ENCODE peak calls at places on chromosomes 11 and 22, in ten cellular contexts. O is brain microvascular endothelial cell; Z is fibroblast of mammary gland; K is esophagus squamous epithelium; I is fibroblast of the aortic adventitia; G is heart right ventricle; W is CD8-positive, alpha-beta T cell; J is skeletal muscle cell; R is right lobe of liver; Q is cardiac muscle cell. X is an unnamed sample.

GRCh38 chr11:15776387-15776786 is 580.0 kb downstream of the SOX6 start:
- DNase-seq in O (no peak), Z (no peak), K (no peak), I (no peak), G (no peak), W (no peak), J (no peak), R (no peak), Q (no peak), X (no peak)

GRCh38 chr11:115765803-115766239 is 261.6 kb upstream of the CADM1 start:
- DNase-seq in O (no peak), Z (no peak), K (no peak), I (no peak), G (no peak), W (no peak), J (no peak), R (no peak), Q (peak), X (peak)

GRCh38 chr11:69593851-69594250 is 47.1 kb upstream of the CCND1 start:
- DNase-seq in O (no peak), Z (no peak), K (no peak), I (no peak), G (no peak), W (no peak), J (no peak), R (no peak), Q (no peak), X (no peak)

GRCh38 chr11:115164774-115165173 is 339.4 kb downstream of the CADM1 start:
- DNase-seq in O (no peak), Z (no peak), K (no peak), I (no peak), G (no peak), W (no peak), J (no peak), R (no peak), Q (no peak), X (no peak)

GRCh38 chr11:62399868-62400245 is 19.0 kb upstream of the SCGB1A1 start:
- DNase-seq in O (no peak), Z (no peak), K (no peak), I (no peak), G (peak), W (no peak), J (no peak), R (no peak), Q (no peak), X (no peak)

GRCh38 chr22:26648761-26649363 is 8.5 kb upstream of the MIAT start:
- DNase-seq in O (no peak), Z (no peak), K (no peak), I (no peak), G (no peak), W (no peak), J (no peak), R (no peak), Q (peak), X (peak)

GRCh38 chr11:120400564-120401364 is 64.6 kb downstream of the ARHGEF12 start:
- DNase-seq in O (peak), Z (peak), K (no peak), I (peak), G (peak), W (no peak), J (peak), R (peak), Q (peak), X (peak)

GRCh38 chr22:23012081-23012622 is 58.2 kb upstream of the GNAZ start:
- DNase-seq in O (no peak), Z (no peak), K (no peak), I (no peak), G (no peak), W (no peak), J (no peak), R (no peak), Q (no peak), X (no peak)

GRCh38 chr11:36381005-36381350 is 84.9 kb downstream of the PRR5L start:
- DNase-seq in O (no peak), Z (no peak), K (no peak), I (no peak), G (no peak), W (no peak), J (no peak), R (no peak), Q (no peak), X (no peak)

GRCh38 chr11:72203163-72203562 is 11.2 kb downstream of the FOLR1 start:
- DNase-seq in O (no peak), Z (no peak), K (no peak), I (no peak), G (no peak), W (no peak), J (no peak), R (no peak), Q (no peak), X (no peak)

GRCh38 chr11:27795955-27796861 is 96.0 kb upstream of the BDNF start:
- DNase-seq in O (no peak), Z (no peak), K (no peak), I (no peak), G (peak), W (no peak), J (no peak), R (no peak), Q (no peak), X (no peak)

GRCh38 chr22:39253427-39254070 is 8.8 kb upstream of the PDGFB start:
- DNase-seq in O (peak), Z (peak), K (no peak), I (peak), G (peak), W (peak), J (peak), R (no peak), Q (peak), X (peak)

GRCh38 chr11:67213251-67213650 is 53.0 kb upstream of the GRK2 start:
- DNase-seq in O (no peak), Z (no peak), K (no peak), I (no peak), G (no peak), W (no peak), J (no peak), R (no peak), Q (no peak), X (no peak)

GRCh38 chr22:29269230-29269604 is 1.1 kb downstream of the EWSR1 start:
- DNase-seq in O (no peak), Z (no peak), K (no peak), I (peak), G (no peak), W (no peak), J (no peak), R (no peak), Q (peak), X (peak)

GRCh38 chr11:114953039-114953438 is 274.7 kb downstream of the NXPE2 start:
- DNase-seq in O (no peak), Z (no peak), K (no peak), I (no peak), G (no peak), W (no peak), J (no peak), R (no peak), Q (no peak), X (no peak)

GRCh38 chr11:36475192-36475591 is 34.9 kb downstream of the TRAF6 start:
- DNase-seq in O (no peak), Z (no peak), K (no peak), I (peak), G (no peak), W (no peak), J (no peak), R (no peak), Q (no peak), X (peak)

GRCh38 chr11:33898957-33899356 is 7.1 kb upstream of the LMO2 start:
- DNase-seq in O (no peak), Z (no peak), K (no peak), I (peak), G (no peak), W (no peak), J (no peak), R (no peak), Q (no peak), X (no peak)

GRCh38 chr11:121291896-121292502 is 572 bp upstream of the SC5D start:
- DNase-seq in O (no peak), Z (no peak), K (no peak), I (peak), G (no peak), W (no peak), J (no peak), R (no peak), Q (peak), X (no peak)

GRCh38 chr22:39621826-39622225 is 51.3 kb downstream of the CACNA1I start:
- DNase-seq in O (no peak), Z (no peak), K (no peak), I (no peak), G (no peak), W (no peak), J (no peak), R (no peak), Q (no peak), X (no peak)

GRCh38 chr11:123745764-123746451 is 4.4 kb upstream of the ZNF202 start:
- DNase-seq in O (no peak), Z (no peak), K (no peak), I (no peak), G (no peak), W (no peak), J (no peak), R (no peak), Q (no peak), X (no peak)

GRCh38 chr11:104705475-104706195 is 192.6 kb downstream of the CASP12 start:
- DNase-seq in O (peak), Z (no peak), K (peak), I (no peak), G (peak), W (peak), J (no peak), R (peak), Q (peak), X (peak)

GRCh38 chr22:37012262-37012904 is 6.9 kb downstream of the TST start:
- DNase-seq in O (no peak), Z (no peak), K (no peak), I (no peak), G (peak), W (no peak), J (no peak), R (peak), Q (no peak), X (no peak)

GRCh38 chr11:272931-273198 is 5.3 kb upstream of the NLRP6 start:
- DNase-seq in O (no peak), Z (no peak), K (no peak), I (no peak), G (no peak), W (no peak), J (no peak), R (no peak), Q (no peak), X (no peak)

GRCh38 chr11:32122200-32122599 is 31.3 kb downstream of the RCN1 start:
- DNase-seq in O (no peak), Z (no peak), K (no peak), I (no peak), G (no peak), W (no peak), J (no peak), R (no peak), Q (no peak), X (no peak)
- H3K4me3 ChIP-seq in O (no peak), Z (no peak), K (no peak), I (no peak), G (no peak), W (no peak), J (no peak), R (no peak), Q (no peak), X (no peak)

GRCh38 chr22:40782521-40782920 is 36.6 kb downstream of the SLC25A17 start:
- DNase-seq in O (no peak), Z (no peak), K (no peak), I (no peak), G (no peak), W (no peak), J (no peak), R (no peak), Q (no peak), X (peak)
- H3K4me3 ChIP-seq in O (no peak), Z (no peak), K (no peak), I (no peak), G (no peak), W (no peak), J (no peak), R (no peak), Q (no peak), X (peak)

GRCh38 chr11:124895471-124895971 is 2.1 kb downstream of the ROBO4 start:
- DNase-seq in O (no peak), Z (no peak), K (no peak), I (no peak), G (no peak), W (no peak), J (no peak), R (no peak), Q (no peak), X (no peak)
- H3K4me3 ChIP-seq in O (no peak), Z (no peak), K (no peak), I (no peak), G (peak), W (no peak), J (no peak), R (peak), Q (no peak), X (no peak)

GRCh38 chr11:108167624-108168023 is 46.3 kb downstream of the ACAT1 start:
- DNase-seq in O (no peak), Z (no peak), K (no peak), I (no peak), G (no peak), W (no peak), J (no peak), R (no peak), Q (no peak), X (no peak)

GRCh38 chr11:108170191-108170590 is 48.8 kb downstream of the ACAT1 start:
- DNase-seq in O (no peak), Z (no peak), K (no peak), I (no peak), G (no peak), W (no peak), J (no peak), R (no peak), Q (no peak), X (no peak)
- H3K4me3 ChIP-seq in O (no peak), Z (no peak), K (no peak), I (no peak), G (peak), W (no peak), J (no peak), R (no peak), Q (no peak), X (no peak)

DNA sequence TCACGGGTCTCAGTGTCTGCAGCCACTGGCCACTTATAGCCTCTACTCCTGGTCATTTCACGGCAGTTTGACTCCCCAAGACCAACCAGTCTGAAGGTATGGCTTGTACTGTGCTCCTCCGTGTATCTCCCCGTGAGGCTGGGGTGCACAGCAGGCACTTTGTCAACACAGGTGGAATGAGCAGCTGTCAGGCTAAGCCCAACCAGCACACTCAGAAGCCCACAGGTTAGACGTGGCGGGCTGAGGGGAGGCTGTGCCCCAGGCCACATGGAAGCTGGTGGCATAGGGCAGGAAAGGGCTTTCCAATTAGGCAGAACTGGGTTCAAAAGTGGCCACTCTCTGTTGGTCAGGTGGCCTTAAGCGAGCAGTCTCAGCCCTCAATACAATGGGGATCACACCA is 7.0 kb downstream of the TP53I11 start:
- DNase-seq in O (no peak), Z (no peak), K (no peak), I (no peak), G (no peak), W (no peak), J (no peak), R (no peak), Q (no peak), X (no peak)
- H3K4me3 ChIP-seq in O (no peak), Z (no peak), K (no peak), I (no peak), G (no peak), W (no peak), J (no peak), R (no peak), Q (no peak), X (no peak)

DNA sequence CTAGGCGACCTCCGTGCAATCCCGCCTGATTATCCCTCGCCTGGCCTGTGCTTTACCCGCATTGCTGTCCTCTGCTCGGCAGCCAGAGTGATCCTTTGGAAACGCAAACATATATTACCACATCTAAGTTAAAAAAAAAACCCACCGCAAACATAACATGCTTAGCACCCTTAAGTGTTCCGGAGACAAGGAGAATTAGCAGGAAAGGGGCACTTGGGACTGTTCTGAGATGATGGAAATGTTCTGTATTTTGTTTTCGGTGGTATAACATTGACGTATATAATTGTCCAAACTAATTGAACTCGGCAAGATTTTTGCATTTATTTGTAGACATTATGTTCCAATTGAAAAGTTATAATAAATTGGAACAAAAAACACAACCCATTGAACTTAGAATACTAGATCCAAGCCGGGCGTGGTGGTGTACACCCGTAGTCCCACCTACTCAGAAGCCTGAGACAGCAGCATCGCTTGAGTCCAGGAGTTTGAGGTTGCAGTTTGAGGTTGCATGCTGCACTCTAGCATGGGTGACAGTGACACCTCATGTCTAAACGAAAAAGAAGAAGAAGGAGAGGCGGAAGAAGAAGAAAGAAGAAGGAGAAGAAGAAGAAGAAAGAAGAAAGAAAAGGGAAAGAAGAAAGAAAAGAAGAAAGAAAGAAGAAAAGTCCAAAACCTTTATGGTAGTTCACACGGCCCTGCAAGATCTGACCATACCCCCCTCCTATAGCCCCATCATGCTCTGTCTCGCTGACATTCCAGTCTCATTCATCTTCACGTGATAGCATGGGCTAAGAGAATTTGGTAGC is 604 bp upstream of the POLR3H start:
- DNase-seq in O (no peak), Z (no peak), K (no peak), I (no peak), G (no peak), W (no peak), J (no peak), R (no peak), Q (no peak), X (peak)
- H3K4me3 ChIP-seq in O (peak), Z (peak), K (peak), I (peak), G (peak), W (peak), J (peak), R (peak), Q (peak), X (peak)

GRCh38 chr11:11010624-11011127 is 152.8 kb upstream of the ZBED5 start:
- DNase-seq in O (peak), Z (peak), K (no peak), I (no peak), G (peak), W (no peak), J (no peak), R (peak), Q (no peak), X (peak)
- H3K4me3 ChIP-seq in O (no peak), Z (no peak), K (no peak), I (no peak), G (no peak), W (no peak), J (no peak), R (no peak), Q (no peak), X (no peak)

DNA sequence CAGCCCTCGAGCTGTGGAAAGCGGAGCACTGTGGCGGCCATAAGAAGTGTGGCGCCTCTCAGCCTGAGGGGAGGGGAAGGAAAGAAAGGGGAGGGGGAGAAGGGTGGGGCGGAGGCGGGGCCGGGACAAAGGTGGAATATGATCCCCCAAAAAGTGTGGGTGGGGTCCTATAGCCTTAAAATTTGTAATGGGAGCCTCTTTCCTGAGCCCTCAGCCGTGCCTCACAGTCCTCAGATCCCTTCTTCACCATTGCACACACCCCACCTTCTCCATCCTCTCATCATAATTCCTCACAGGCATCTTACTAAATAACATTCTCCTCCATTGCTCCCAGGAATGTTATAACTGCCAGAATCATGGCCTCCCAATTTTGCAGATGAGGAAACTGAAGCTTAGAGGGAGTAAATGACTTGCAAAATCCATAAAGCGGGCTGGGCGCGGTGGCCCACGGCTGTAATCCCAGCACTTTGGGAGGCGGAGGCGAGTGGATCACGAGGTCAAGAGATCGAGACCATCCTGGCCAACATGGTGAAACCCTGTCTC is 600 bp upstream of the RAB6A start:
- DNase-seq in O (no peak), Z (no peak), K (no peak), I (no peak), G (peak), W (no peak), J (no peak), R (no peak), Q (no peak), X (peak)
- H3K4me3 ChIP-seq in O (peak), Z (peak), K (peak), I (peak), G (peak), W (peak), J (peak), R (peak), Q (peak), X (peak)